ENCODE peak calls at places on chromosome 22, in nine cellular contexts. K, E, P, Z, L, O, G, S and N are unnamed samples.

GRCh38 chr22:39492186-39492585 is 9.9 kb upstream of the MIEF1 start:
- DNase-seq in K (no peak), E (no peak), P (no peak), Z (no peak), L (no peak), O (no peak), G (no peak), S (no peak), N (no peak)

GRCh38 chr22:41902016-41902415 is 12.9 kb downstream of the SHISA8 start:
- DNase-seq in K (no peak), E (no peak), P (no peak), Z (no peak), L (no peak), O (no peak), G (no peak), S (no peak), N (no peak)

GRCh38 chr22:49362393-49362792 is 465.3 kb downstream of the BRD1 start:
- DNase-seq in K (no peak), E (peak; percentile 4), P (peak; percentile 61), Z (no peak), L (no peak), O (no peak), G (no peak), S (no peak), N (no peak)

GRCh38 chr22:50716291-50717024 is 21.5 kb upstream of the ACR start:
- DNase-seq in K (no peak), E (no peak), P (no peak), Z (no peak), L (no peak), O (no peak), G (no peak), S (no peak), N (no peak)

GRCh38 chr22:47115518-47115890 is 353.1 kb downstream of the TBC1D22A start:
- DNase-seq in K (no peak), E (no peak), P (no peak), Z (no peak), L (no peak), O (no peak), G (no peak), S (no peak), N (no peak)

GRCh38 chr22:17401728-17402127 is 32.5 kb downstream of the CECR2 start:
- DNase-seq in K (no peak), E (no peak), P (no peak), Z (no peak), L (no peak), O (no peak), G (no peak), S (no peak), N (no peak)

GRCh38 chr22:49909476-49910205 is 8.6 kb downstream of the ALG12 start:
- DNase-seq in K (no peak), E (no peak), P (no peak), Z (no peak), L (no peak), O (no peak), G (no peak), S (no peak), N (no peak)

GRCh38 chr22:29773233-29773632 is 6.1 kb downstream of the UQCR10 start:
- DNase-seq in K (peak; percentile 9), E (no peak), P (peak; percentile 35), Z (peak; percentile 80), L (no peak), O (no peak), G (peak; percentile 61), S (no peak), N (no peak)

GRCh38 chr22:26587991-26588613 is 1.8 kb downstream of the TPST2 start:
- DNase-seq in K (no peak), E (no peak), P (no peak), Z (no peak), L (no peak), O (no peak), G (no peak), S (no peak), N (no peak)

GRCh38 chr22:24408630-24409029 is 18.8 kb upstream of the ADORA2A start:
- DNase-seq in K (no peak), E (peak; percentile 59), P (no peak), Z (no peak), L (peak; percentile 29), O (no peak), G (no peak), S (no peak), N (peak; percentile 51)
- H3K36me3 ChIP-seq in K (peaks cover 7% of the 10 kb centered on the region), E (peaks cover 21% of the 10 kb centered on the region), P (no peaks in the 10 kb centered on the region), Z (no peaks in the 10 kb centered on the region), L (no peaks in the 10 kb centered on the region), O (no peaks in the 10 kb centered on the region), G (peaks cover 18% of the 10 kb centered on the region), S (peaks cover 5% of the 10 kb centered on the region), N (peaks cover 20% of the 10 kb centered on the region)

GRCh38 chr22:22738959-22739585 is 94.7 kb downstream of the GGTLC2 start:
- DNase-seq in K (no peak), E (no peak), P (no peak), Z (no peak), L (no peak), O (no peak), G (no peak), S (no peak), N (no peak)

GRCh38 chr22:22742641-22743040 is 98.2 kb downstream of the GGTLC2 start:
- DNase-seq in K (no peak), E (no peak), P (no peak), Z (no peak), L (no peak), O (no peak), G (no peak), S (no peak), N (no peak)

GRCh38 chr22:22743128-22743760 is 98.8 kb downstream of the GGTLC2 start:
- DNase-seq in K (no peak), E (no peak), P (no peak), Z (no peak), L (no peak), O (no peak), G (no peak), S (no peak), N (no peak)

GRCh38 chr22:22741843-22742242 is 97.4 kb downstream of the GGTLC2 start:
- DNase-seq in K (no peak), E (no peak), P (no peak), Z (no peak), L (no peak), O (no peak), G (no peak), S (no peak), N (no peak)

DNA sequence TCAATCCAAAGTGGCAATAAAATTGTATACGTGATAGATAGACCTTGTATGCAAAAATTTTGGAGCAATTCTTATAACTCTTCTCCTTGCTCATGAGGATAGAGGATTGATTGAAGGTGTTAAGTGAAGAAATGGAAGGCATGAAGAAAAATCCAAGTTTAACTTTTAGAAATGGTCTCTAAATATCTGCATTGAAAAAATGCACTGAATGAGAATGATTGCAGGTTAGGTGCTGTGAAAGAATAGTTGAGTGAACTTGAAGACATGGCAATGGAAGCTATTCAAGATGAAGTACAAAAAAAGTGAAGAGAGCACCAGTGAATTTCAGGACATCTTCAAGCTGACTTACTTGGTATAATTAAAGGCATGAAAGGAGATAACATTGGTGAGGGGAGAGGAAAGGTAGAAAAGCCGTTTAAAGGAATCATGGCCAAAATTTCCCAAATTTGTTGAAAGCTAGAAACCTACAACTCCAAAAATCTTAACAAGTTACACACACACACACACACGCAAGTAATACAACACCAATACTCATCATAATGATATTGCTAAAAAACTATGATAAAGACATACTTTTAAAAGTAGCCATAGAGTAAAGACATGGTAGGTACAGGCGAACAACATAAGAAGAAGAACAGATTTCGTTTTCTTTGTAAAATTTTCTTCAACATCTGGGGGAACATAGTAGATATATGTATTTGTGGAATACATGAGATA is 96.3 kb downstream of the GGTLC2 start:
- DNase-seq in K (no peak), E (no peak), P (no peak), Z (no peak), L (no peak), O (no peak), G (no peak), S (no peak), N (no peak)
- TF ChIP-seq CTCF in K (no peak), E (no peak), P (no peak), Z (no peak), L (no peak), O (no peak), G (no peak), S (no peak), N (no peak)

DNA sequence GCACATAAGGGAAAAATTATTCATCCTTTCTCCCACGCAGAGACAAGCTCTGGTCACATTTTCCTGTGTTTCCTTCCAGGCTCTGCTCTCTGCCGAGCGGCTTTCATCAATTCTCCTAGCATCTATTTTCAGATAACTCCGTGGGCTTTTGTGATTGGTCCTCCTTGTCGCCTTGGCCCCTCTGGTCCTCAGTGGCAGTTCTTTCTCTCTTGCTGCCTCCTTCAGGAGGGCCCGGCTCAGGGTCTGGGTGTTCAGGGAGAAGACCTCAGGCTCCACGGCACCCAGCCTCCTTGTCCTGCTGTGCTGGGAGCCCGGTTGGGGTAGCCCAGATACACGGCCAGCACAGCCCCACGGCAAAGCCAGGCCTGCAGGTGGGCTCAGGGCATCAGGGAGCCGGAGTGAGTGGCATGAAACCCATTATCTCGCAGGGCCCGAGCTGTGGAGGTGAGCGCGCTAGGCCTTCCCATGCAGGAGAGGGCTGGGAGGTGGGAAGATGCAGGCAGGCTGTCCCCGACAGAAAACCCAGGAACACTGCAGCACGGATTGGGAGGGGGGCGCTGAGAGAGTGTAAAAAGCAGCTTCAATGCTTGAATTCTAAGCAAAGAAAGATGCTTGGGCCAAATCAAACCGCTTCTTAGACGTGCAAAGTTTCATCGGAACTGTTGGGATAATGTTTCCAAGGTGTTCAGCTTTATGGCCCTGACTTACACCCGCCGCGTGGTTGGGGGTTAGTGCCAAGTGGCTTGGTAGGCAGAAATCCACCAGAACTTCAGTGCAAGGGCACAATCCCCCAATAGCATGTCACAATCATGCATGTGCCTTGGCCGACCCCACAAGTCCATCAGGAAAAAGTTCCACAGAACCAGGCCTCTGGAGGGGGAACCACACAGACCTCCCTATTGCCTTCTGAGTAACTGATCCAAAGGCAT is 81.9 kb upstream of the WNT7B start:
- DNase-seq in K (no peak), E (peak; percentile 59), P (no peak), Z (peak; percentile 35), L (peak; percentile 62), O (peak; percentile 34), G (no peak), S (no peak), N (peak; percentile 49)
- H3K4me1 ChIP-seq in K (no peaks in the 10 kb centered on the region), E (peaks cover 72% of the 10 kb centered on the region), P (no peaks in the 10 kb centered on the region), Z (peaks cover 70% of the 10 kb centered on the region), L (peaks cover 39% of the 10 kb centered on the region), O (peaks cover 40% of the 10 kb centered on the region), G (peaks cover 15% of the 10 kb centered on the region), S (peaks cover 32% of the 10 kb centered on the region), N (peaks cover 25% of the 10 kb centered on the region)

GRCh38 chr22:37910863-37911262 is 4.8 kb downstream of the MICALL1 start:
- DNase-seq in K (no peak), E (no peak), P (no peak), Z (no peak), L (no peak), O (no peak), G (no peak), S (no peak), N (no peak)

GRCh38 chr22:37911697-37912096 is 5.6 kb downstream of the MICALL1 start:
- DNase-seq in K (no peak), E (no peak), P (no peak), Z (no peak), L (no peak), O (no peak), G (no peak), S (no peak), N (no peak)

GRCh38 chr22:37911273-37911672 is 5.2 kb downstream of the MICALL1 start:
- DNase-seq in K (no peak), E (no peak), P (no peak), Z (no peak), L (no peak), O (no peak), G (no peak), S (no peak), N (no peak)

GRCh38 chr22:37912171-37912570 is 6.1 kb downstream of the MICALL1 start:
- DNase-seq in K (no peak), E (no peak), P (no peak), Z (no peak), L (no peak), O (no peak), G (no peak), S (no peak), N (no peak)

GRCh38 chr22:37913233-37913721 is 7.2 kb downstream of the MICALL1 start:
- DNase-seq in K (no peak), E (no peak), P (no peak), Z (no peak), L (no peak), O (no peak), G (no peak), S (no peak), N (no peak)
- H3K36me3 ChIP-seq in K (no peaks in the 10 kb centered on the region), E (peaks cover 19% of the 10 kb centered on the region), P (no peaks in the 10 kb centered on the region), Z (no peaks in the 10 kb centered on the region), L (no peaks in the 10 kb centered on the region), O (no peaks in the 10 kb centered on the region), G (peaks cover 41% of the 10 kb centered on the region), S (no peaks in the 10 kb centered on the region), N (no peaks in the 10 kb centered on the region)